ENCODE peak calls at places on chromosome 5, in five cellular contexts. One of them, this sample, is unnamed.

GRCh38 chr5:100647461-100648230 is 112.5 kb downstream of the FAM174A start:
- DNase-seq in HCT116: no peak
- DNase-seq in tibial artery: no peak
- DNase-seq in uterus: peak; percentile 21
- DNase-seq in lung: peak; percentile 78
- DNase-seq in this sample: peak; percentile 24

GRCh38 chr5:105931782-105932489 is 1738.8 kb downstream of the EFNA5 start:
- DNase-seq in uterus: no peak
- DNase-seq in lung: no peak
- DNase-seq in tibial artery: no peak
- DNase-seq in HCT116: no peak
- DNase-seq in this sample: no peak

GRCh38 chr5:86679529-86679928 is 61.8 kb downstream of the COX7C start:
- DNase-seq in uterus: no peak
- DNase-seq in HCT116: peak; percentile 55
- DNase-seq in lung: peak; percentile 34
- DNase-seq in tibial artery: peak; percentile 68
- DNase-seq in this sample: no peak

GRCh38 chr5:73378765-73379164 is 69.8 kb downstream of the FOXD1 start:
- DNase-seq in uterus: no peak
- DNase-seq in lung: no peak
- DNase-seq in tibial artery: no peak
- DNase-seq in HCT116: no peak
- DNase-seq in this sample: no peak

GRCh38 chr5:55714749-55715148 is 2.6 kb upstream of the SLC38A9 start:
- DNase-seq in uterus: no peak
- DNase-seq in lung: no peak
- DNase-seq in tibial artery: no peak
- DNase-seq in HCT116: no peak
- DNase-seq in this sample: no peak

GRCh38 chr5:128644863-128645262 is 106.8 kb upstream of the FBN2 start:
- DNase-seq in lung: no peak
- DNase-seq in tibial artery: no peak
- DNase-seq in HCT116: no peak
- DNase-seq in uterus: no peak
- DNase-seq in this sample: no peak

GRCh38 chr5:80408976-80409926 is 1.4 kb downstream of the ZFYVE16 start:
- DNase-seq in tibial artery: no peak
- DNase-seq in uterus: no peak
- DNase-seq in lung: no peak
- DNase-seq in HCT116: no peak
- DNase-seq in this sample: no peak

GRCh38 chr5:67305913-67306710 is 109.5 kb upstream of the CD180 start:
- DNase-seq in lung: no peak
- DNase-seq in HCT116: no peak
- DNase-seq in tibial artery: no peak
- DNase-seq in uterus: no peak
- DNase-seq in this sample: no peak

GRCh38 chr5:127428748-127429147 is 88.7 kb upstream of the PRRC1 start:
- DNase-seq in HCT116: no peak
- DNase-seq in lung: no peak
- DNase-seq in tibial artery: no peak
- DNase-seq in uterus: no peak
- DNase-seq in this sample: no peak

GRCh38 chr5:40436535-40437237 is 243.0 kb upstream of the PTGER4 start:
- DNase-seq in tibial artery: no peak
- DNase-seq in lung: no peak
- DNase-seq in HCT116: no peak
- DNase-seq in uterus: no peak
- DNase-seq in this sample: no peak

GRCh38 chr5:58773744-58774441 is 191.0 kb downstream of the RAB3C start:
- DNase-seq in HCT116: no peak
- DNase-seq in lung: no peak
- DNase-seq in uterus: no peak
- DNase-seq in tibial artery: no peak
- DNase-seq in this sample: no peak

GRCh38 chr5:68534131-68534940 is 318.8 kb downstream of the PIK3R1 start:
- DNase-seq in tibial artery: peak; percentile 78
- DNase-seq in HCT116: no peak
- DNase-seq in lung: no peak
- DNase-seq in uterus: peak; percentile 38
- DNase-seq in this sample: no peak

GRCh38 chr5:158716668-158717067 is 383.0 kb downstream of the EBF1 start:
- DNase-seq in tibial artery: no peak
- DNase-seq in HCT116: no peak
- DNase-seq in lung: no peak
- DNase-seq in uterus: no peak
- DNase-seq in this sample: no peak

GRCh38 chr5:157564149-157564711 is 11.3 kb downstream of the ADAM19 start:
- DNase-seq in lung: no peak
- DNase-seq in tibial artery: no peak
- DNase-seq in uterus: no peak
- DNase-seq in HCT116: no peak
- DNase-seq in this sample: no peak

GRCh38 chr5:125410501-125411162 is 664.2 kb upstream of the ZNF608 start:
- DNase-seq in uterus: no peak
- DNase-seq in HCT116: no peak
- DNase-seq in lung: no peak
- DNase-seq in tibial artery: no peak
- DNase-seq in this sample: no peak

GRCh38 chr5:128546658-128547281 is 8.7 kb upstream of the FBN2 start:
- DNase-seq in uterus: no peak
- DNase-seq in lung: no peak
- DNase-seq in HCT116: no peak
- DNase-seq in tibial artery: no peak
- DNase-seq in this sample: no peak

GRCh38 chr5:100826133-100826532 is 76.9 kb downstream of the ST8SIA4 start:
- DNase-seq in tibial artery: no peak
- DNase-seq in lung: no peak
- DNase-seq in HCT116: no peak
- DNase-seq in uterus: no peak
- DNase-seq in this sample: no peak

GRCh38 chr5:122053181-122054109 is 24.6 kb downstream of the LOX start:
- DNase-seq in lung: peak; percentile 52
- DNase-seq in uterus: no peak
- DNase-seq in tibial artery: peak; percentile 63
- DNase-seq in HCT116: no peak
- DNase-seq in this sample: peak; percentile 15

GRCh38 chr5:93607367-93608258 is 24.6 kb downstream of the NR2F1 start:
- DNase-seq in tibial artery: no peak
- DNase-seq in HCT116: no peak
- DNase-seq in lung: no peak
- DNase-seq in uterus: no peak
- DNase-seq in this sample: no peak

GRCh38 chr5:67238191-67238590 is 41.6 kb upstream of the CD180 start:
- DNase-seq in tibial artery: no peak
- DNase-seq in uterus: no peak
- DNase-seq in lung: no peak
- DNase-seq in HCT116: no peak
- DNase-seq in this sample: no peak

GRCh38 chr5:1747079-1747802 is 52.4 kb downstream of the MRPL36 start:
- DNase-seq in HCT116: no peak
- DNase-seq in lung: no peak
- DNase-seq in tibial artery: peak; percentile 51
- DNase-seq in uterus: peak; percentile 5
- DNase-seq in this sample: peak; percentile 20

GRCh38 chr5:139472410-139473030 is 1.7 kb downstream of the SMIM33 start:
- DNase-seq in HCT116: no peak
- DNase-seq in lung: no peak
- DNase-seq in tibial artery: no peak
- DNase-seq in uterus: no peak
- DNase-seq in this sample: no peak

GRCh38 chr5:139473105-139473504 is 2.3 kb downstream of the SMIM33 start:
- DNase-seq in tibial artery: no peak
- DNase-seq in HCT116: no peak
- DNase-seq in uterus: no peak
- DNase-seq in lung: no peak
- DNase-seq in this sample: no peak

GRCh38 chr5:139474815-139475791 is 4.3 kb downstream of the SMIM33 start:
- DNase-seq in HCT116: no peak
- DNase-seq in tibial artery: no peak
- DNase-seq in lung: peak; percentile 53
- DNase-seq in uterus: peak; percentile 40
- DNase-seq in this sample: no peak

GRCh38 chr5:139473565-139473964 is 2.8 kb downstream of the SMIM33 start:
- DNase-seq in HCT116: no peak
- DNase-seq in tibial artery: no peak
- DNase-seq in lung: no peak
- DNase-seq in uterus: no peak
- DNase-seq in this sample: no peak

GRCh38 chr5:139475865-139476651 is 5.3 kb downstream of the SMIM33 start:
- DNase-seq in uterus: no peak
- DNase-seq in lung: no peak
- DNase-seq in tibial artery: no peak
- DNase-seq in HCT116: no peak
- DNase-seq in this sample: no peak
- H3K4me1 ChIP-seq in uterus: peaks cover 3% of the 10 kb centered on the region
- H3K4me1 ChIP-seq in lung: no peaks in the 10 kb centered on the region
- H3K4me1 ChIP-seq in tibial artery: peaks cover 7% of the 10 kb centered on the region
- H3K4me1 ChIP-seq in HCT116: peaks cover 15% of the 10 kb centered on the region
- H3K4me1 ChIP-seq in this sample: peaks cover 8% of the 10 kb centered on the region

GRCh38 chr5:169649486-169649885 is 12.4 kb downstream of the DOCK2 start:
- DNase-seq in HCT116: no peak
- DNase-seq in lung: no peak
- DNase-seq in tibial artery: no peak
- DNase-seq in uterus: no peak
- DNase-seq in this sample: no peak

GRCh38 chr5:169648725-169649124 is 11.7 kb downstream of the DOCK2 start:
- DNase-seq in uterus: no peak
- DNase-seq in HCT116: no peak
- DNase-seq in lung: no peak
- DNase-seq in tibial artery: no peak
- DNase-seq in this sample: no peak

GRCh38 chr5:169650701-169651331 is 13.7 kb downstream of the DOCK2 start:
- DNase-seq in lung: no peak
- DNase-seq in HCT116: no peak
- DNase-seq in uterus: no peak
- DNase-seq in tibial artery: no peak
- DNase-seq in this sample: no peak

GRCh38 chr5:169652057-169652456 is 15.0 kb downstream of the DOCK2 start:
- DNase-seq in tibial artery: no peak
- DNase-seq in HCT116: no peak
- DNase-seq in uterus: no peak
- DNase-seq in lung: no peak
- DNase-seq in this sample: no peak

DNA sequence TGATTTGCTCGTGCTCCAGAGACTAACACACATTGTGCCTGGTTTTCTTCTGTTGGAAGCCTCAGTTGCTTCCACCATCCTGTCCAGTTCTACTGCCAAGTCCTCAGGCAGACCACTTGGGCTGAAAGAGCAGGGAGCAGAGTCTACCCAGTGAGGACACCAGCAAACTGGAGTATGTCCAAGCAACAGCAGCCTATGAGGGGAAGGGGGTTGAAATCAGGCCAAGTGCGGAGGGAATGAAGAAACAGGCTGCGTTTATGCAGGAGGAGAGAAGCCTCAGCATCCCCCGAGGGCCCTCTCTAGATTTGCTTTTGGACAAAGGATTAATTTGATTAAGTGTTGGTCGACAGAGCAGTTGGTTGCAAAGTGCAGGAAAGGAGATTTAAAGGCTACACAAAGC is 14.5 kb downstream of the DOCK2 start:
- DNase-seq in tibial artery: no peak
- DNase-seq in HCT116: no peak
- DNase-seq in lung: no peak
- DNase-seq in uterus: no peak
- DNase-seq in this sample: no peak
- H3K4me1 ChIP-seq in tibial artery: no peaks in the 10 kb centered on the region
- H3K4me1 ChIP-seq in HCT116: no peaks in the 10 kb centered on the region
- H3K4me1 ChIP-seq in lung: no peaks in the 10 kb centered on the region
- H3K4me1 ChIP-seq in uterus: no peaks in the 10 kb centered on the region
- H3K4me1 ChIP-seq in this sample: no peaks in the 10 kb centered on the region

GRCh38 chr5:154782326-154782725 is 27.1 kb downstream of the LARP1 start:
- DNase-seq in uterus: no peak
- DNase-seq in HCT116: no peak
- DNase-seq in tibial artery: no peak
- DNase-seq in lung: no peak
- DNase-seq in this sample: no peak

GRCh38 chr5:154778534-154778933 is 23.4 kb downstream of the LARP1 start:
- DNase-seq in tibial artery: no peak
- DNase-seq in HCT116: no peak
- DNase-seq in uterus: no peak
- DNase-seq in lung: no peak
- DNase-seq in this sample: peak; percentile 59

GRCh38 chr5:154776167-154776566 is 21.0 kb downstream of the LARP1 start:
- DNase-seq in HCT116: no peak
- DNase-seq in lung: no peak
- DNase-seq in tibial artery: no peak
- DNase-seq in uterus: no peak
- DNase-seq in this sample: no peak

GRCh38 chr5:154780128-154780527 is 25.0 kb downstream of the LARP1 start:
- DNase-seq in tibial artery: no peak
- DNase-seq in uterus: no peak
- DNase-seq in lung: no peak
- DNase-seq in HCT116: no peak
- DNase-seq in this sample: no peak

DNA sequence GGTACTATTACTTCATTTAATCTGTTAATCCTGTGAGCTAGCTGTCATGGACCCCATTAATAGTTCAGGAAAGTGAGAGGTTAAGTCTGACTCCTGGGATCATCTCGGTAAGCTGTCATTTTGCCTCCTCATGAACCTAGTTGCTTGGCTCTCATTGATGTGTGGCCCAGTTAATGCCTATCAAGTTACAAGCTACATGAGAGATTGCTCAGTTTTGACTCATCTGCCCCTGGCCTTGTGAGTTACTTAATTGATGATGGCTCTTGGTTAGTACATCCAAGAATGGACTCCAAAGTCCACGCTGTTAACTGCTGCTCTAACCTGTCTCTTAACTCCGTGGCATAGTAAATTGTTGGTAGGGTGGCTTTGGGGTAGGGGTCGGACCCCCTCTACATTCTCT is 23.9 kb downstream of the LARP1 start:
- DNase-seq in HCT116: peak; percentile 57
- DNase-seq in uterus: no peak
- DNase-seq in lung: no peak
- DNase-seq in tibial artery: no peak
- DNase-seq in this sample: no peak
- H3K4me1 ChIP-seq in HCT116: peaks cover 11% of the 10 kb centered on the region
- H3K4me1 ChIP-seq in uterus: peaks cover 33% of the 10 kb centered on the region
- H3K4me1 ChIP-seq in lung: peaks cover 48% of the 10 kb centered on the region
- H3K4me1 ChIP-seq in tibial artery: peaks cover 54% of the 10 kb centered on the region
- H3K4me1 ChIP-seq in this sample: peaks cover 99% of the 10 kb centered on the region

GRCh38 chr5:154190652-154191304 is at the start of gene GALNT10:
- DNase-seq in tibial artery: peak; percentile 75
- DNase-seq in lung: peak; percentile 55
- DNase-seq in HCT116: peak; percentile 21
- DNase-seq in uterus: peak; percentile 61
- DNase-seq in this sample: peak; percentile 86

GRCh38 chr5:154189819-154190651 is 498 bp upstream of the GALNT10 start:
- DNase-seq in tibial artery: peak; percentile 92
- DNase-seq in lung: peak; percentile 88
- DNase-seq in uterus: peak; percentile 75
- DNase-seq in HCT116: peak; percentile 51
- DNase-seq in this sample: peak; percentile 90

GRCh38 chr5:154193176-154193575 is 2.6 kb downstream of the GALNT10 start:
- DNase-seq in uterus: peak; percentile 38
- DNase-seq in tibial artery: no peak
- DNase-seq in HCT116: no peak
- DNase-seq in lung: no peak
- DNase-seq in this sample: no peak

GRCh38 chr5:154193636-154194035 is 3.1 kb downstream of the GALNT10 start:
- DNase-seq in lung: no peak
- DNase-seq in tibial artery: no peak
- DNase-seq in uterus: no peak
- DNase-seq in HCT116: no peak
- DNase-seq in this sample: no peak

GRCh38 chr5:154191467-154192261 is 1.1 kb downstream of the GALNT10 start:
- DNase-seq in lung: no peak
- DNase-seq in uterus: no peak
- DNase-seq in tibial artery: no peak
- DNase-seq in HCT116: no peak
- DNase-seq in this sample: no peak
- H3K4me1 ChIP-seq in lung: peaks cover 10% of the 10 kb centered on the region
- H3K4me1 ChIP-seq in uterus: peaks cover 10% of the 10 kb centered on the region
- H3K4me1 ChIP-seq in tibial artery: peaks cover 25% of the 10 kb centered on the region
- H3K4me1 ChIP-seq in HCT116: peaks cover 11% of the 10 kb centered on the region
- H3K4me1 ChIP-seq in this sample: peaks cover 29% of the 10 kb centered on the region

This sample was measured in psoas muscle.